ENCODE peak calls at places on chromosomes 4 and X, in four cellular contexts. P is stomach, U is cardiac muscle cell, F is hepatocyte. T is an unnamed sample. For H3K4me1, the result is how much of the 10 kb centered on the place peaks cover.

GRCh38 chrX:74343970-74344622 is 40.1 kb downstream of the ZCCHC13 start:
- DNase-seq in P (peak), U (peak), F (peak), T (peak)

GRCh38 chr4:150720973-150721518 is 139.1 kb downstream of the MAB21L2 start:
- DNase-seq in P (no peak), U (no peak), F (no peak), T (no peak)

GRCh38 chr4:38805530-38806145 is 1.0 kb upstream of the TLR1 start:
- DNase-seq in P (no peak), U (no peak), F (no peak), T (no peak)

GRCh38 chr4:74674750-74675149 is 119.6 kb downstream of the BTC start:
- DNase-seq in P (no peak), U (no peak), F (no peak), T (no peak)

GRCh38 chrX:139971394-139971749 is 6.1 kb upstream of the CXorf66 start:
- DNase-seq in P (no peak), U (no peak), F (no peak), T (no peak)

GRCh38 chrX:13816899-13817298 is at the start of gene GPM6B:
- DNase-seq in P (no peak), U (no peak), F (no peak), T (no peak)

GRCh38 chr4:105710678-105711077 is 2.1 kb downstream of the GSTCD start:
- DNase-seq in P (no peak), U (no peak), F (no peak), T (no peak)

GRCh38 chr4:119016636-119017035 is 119.0 kb upstream of the MYOZ2 start:
- DNase-seq in P (no peak), U (no peak), F (peak), T (no peak)

GRCh38 chr4:132955146-132955545 is 193.9 kb upstream of the PCDH10 start:
- DNase-seq in P (no peak), U (no peak), F (no peak), T (no peak)

GRCh38 chrX:134542485-134542884 is 82.5 kb downstream of the HPRT1 start:
- DNase-seq in P (no peak), U (no peak), F (peak), T (no peak)

GRCh38 chrX:119512145-119512800 is 44.0 kb downstream of the SLC25A5 start:
- DNase-seq in P (peak), U (peak), F (peak), T (no peak)

GRCh38 chrX:69365349-69365748 is 138.8 kb upstream of the NALF2 start:
- DNase-seq in P (no peak), U (no peak), F (no peak), T (no peak)

GRCh38 chr4:55312491-55313101 is 33.4 kb upstream of the SRD5A3 start:
- DNase-seq in P (peak), U (peak), F (peak), T (peak)

GRCh38 chr4:184384810-184385557 is 89.4 kb downstream of the IRF2 start:
- DNase-seq in P (no peak), U (no peak), F (no peak), T (no peak)
- H3K4me1 ChIP-seq in P (half or more), U (under half), F (half or more), T (under half)

GRCh38 chrX:56765816-56766553 is 36.9 kb downstream of the NBDY start:
- DNase-seq in P (peak), U (no peak), F (no peak), T (no peak)
- H3K27ac ChIP-seq in P (no peak), U (no peak), F (no peak), T (no peak)

DNA sequence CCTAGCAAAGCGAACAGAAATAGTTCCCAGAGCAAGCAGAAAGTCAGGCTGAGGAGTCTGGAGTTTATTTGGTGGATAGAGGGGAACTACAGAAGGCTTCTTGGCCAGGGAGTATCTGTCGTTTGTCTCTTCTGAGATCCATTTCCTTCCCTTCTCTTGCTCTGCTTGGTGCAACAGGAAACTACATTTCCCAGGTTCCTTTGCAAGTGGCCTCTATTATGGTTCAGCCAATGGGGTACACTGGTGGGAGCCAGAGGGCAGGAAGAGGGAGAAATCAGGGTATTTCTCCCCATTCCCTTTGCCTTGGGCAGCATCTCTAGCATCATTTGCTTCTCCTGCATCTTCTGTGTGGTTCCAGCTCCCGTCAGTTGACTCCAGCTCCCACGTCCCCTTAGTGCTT is 142.1 kb downstream of the BCOR start:
- DNase-seq in P (no peak), U (no peak), F (no peak), T (no peak)
- H3K4me1 ChIP-seq in P (under half), U (under half), F (under half), T (under half)

GRCh38 chrX:17703201-17703600 is 34.1 kb upstream of the SCML1 start:
- DNase-seq in P (no peak), U (no peak), F (no peak), T (no peak)
- H3K27ac ChIP-seq in P (no peak), U (no peak), F (no peak), T (no peak)

GRCh38 chr4:10661047-10661446 is 23.5 kb downstream of the CLNK start:
- DNase-seq in P (no peak), U (no peak), F (no peak), T (no peak)

GRCh38 chr4:10655968-10656367 is 28.6 kb downstream of the CLNK start:
- DNase-seq in P (no peak), U (no peak), F (no peak), T (no peak)

GRCh38 chr4:10656988-10657387 is 27.6 kb downstream of the CLNK start:
- DNase-seq in P (no peak), U (no peak), F (peak), T (no peak)

GRCh38 chr4:10656420-10656819 is 28.1 kb downstream of the CLNK start:
- DNase-seq in P (no peak), U (no peak), F (no peak), T (no peak)

DNA sequence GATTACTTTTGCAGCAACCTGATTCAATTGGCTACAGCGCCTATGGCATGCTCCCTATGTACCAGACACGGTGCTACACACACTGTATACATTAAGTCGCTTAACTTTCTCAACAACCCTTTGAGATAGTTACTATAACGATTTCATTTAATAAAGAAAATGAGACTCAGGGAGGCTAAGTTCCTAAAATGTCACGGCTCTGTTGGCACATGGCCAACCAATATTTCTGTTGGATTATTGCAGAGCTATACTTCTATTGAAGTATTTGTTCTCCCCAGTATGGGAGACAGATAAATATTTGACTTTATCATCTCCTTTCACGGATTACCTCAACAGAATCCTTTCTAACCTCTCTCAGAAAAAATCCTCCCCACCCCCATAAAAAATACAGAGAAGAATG is 25.3 kb downstream of the CLNK start:
- DNase-seq in P (no peak), U (no peak), F (no peak), T (no peak)
- H3K4me1 ChIP-seq in P (under half), U (under half), F (under half), T (under half)

T was measured in iPS DF 6.9.